ENCODE peak calls at places on chromosomes 7 and 10, in ten cellular contexts. U, M, R, F, A, S, P, J, G and C are unnamed samples.
A peak's percentile ranks its signal among the peaks of the same experiment; 100 is the strongest.

GRCh38 chr7:4003536-4003935 is 678.6 kb upstream of the FOXK1 start:
- DNase-seq in U (no peak), M (no peak), R (no peak), F (no peak), A (no peak), S (no peak), P (no peak), J (no peak), G (no peak), C (no peak)

GRCh38 chr7:92608380-92609322 is 18.5 kb upstream of the FAM133B start:
- DNase-seq in U (no peak), M (no peak), R (peak; percentile 75), F (no peak), A (peak; percentile 59), S (no peak), P (no peak), J (no peak), G (peak; percentile 81), C (no peak)

GRCh38 chr7:151804756-151805503 is 72.0 kb downstream of the PRKAG2 start:
- DNase-seq in U (no peak), M (no peak), R (no peak), F (no peak), A (no peak), S (no peak), P (no peak), J (no peak), G (no peak), C (no peak)

GRCh38 chr7:133572087-133572486 is 319.2 kb downstream of the EXOC4 start:
- DNase-seq in U (no peak), M (no peak), R (no peak), F (no peak), A (no peak), S (no peak), P (no peak), J (no peak), G (no peak), C (no peak)

GRCh38 chr10:102619281-102619981 is 24.8 kb upstream of the TRIM8 start:
- DNase-seq in U (no peak), M (no peak), R (no peak), F (no peak), A (no peak), S (no peak), P (no peak), J (no peak), G (no peak), C (no peak)

GRCh38 chr10:86313621-86314041 is 53.0 kb downstream of the GRID1 start:
- DNase-seq in U (no peak), M (no peak), R (no peak), F (no peak), A (no peak), S (no peak), P (no peak), J (no peak), G (no peak), C (no peak)

GRCh38 chr10:118914626-118915025 is 114.9 kb upstream of the NANOS1 start:
- DNase-seq in U (no peak), M (no peak), R (no peak), F (no peak), A (no peak), S (no peak), P (no peak), J (no peak), G (no peak), C (no peak)

GRCh38 chr10:73480158-73480557 is 15.7 kb downstream of the PPP3CB start:
- DNase-seq in U (peak; percentile 31), M (no peak), R (no peak), F (no peak), A (no peak), S (no peak), P (no peak), J (peak; percentile 46), G (no peak), C (no peak)

GRCh38 chr10:68647928-68648327 is 73.1 kb upstream of the CCAR1 start:
- DNase-seq in U (peak; percentile 94), M (no peak), R (no peak), F (no peak), A (no peak), S (no peak), P (no peak), J (peak; percentile 68), G (no peak), C (peak; percentile 9)

GRCh38 chr7:64045301-64046040 is at the start of gene ZNF727:
- DNase-seq in U (no peak), M (peak; percentile 74), R (peak; percentile 85), F (peak; percentile 11), A (no peak), S (no peak), P (peak; percentile 83), J (no peak), G (no peak), C (no peak)

GRCh38 chr7:81187768-81188167 is 268.9 kb upstream of the SEMA3C start:
- DNase-seq in U (no peak), M (no peak), R (no peak), F (no peak), A (no peak), S (no peak), P (no peak), J (no peak), G (no peak), C (no peak)

GRCh38 chr10:79397575-79398303 is 47.7 kb downstream of the ZCCHC24 start:
- DNase-seq in U (peak; percentile 79), M (no peak), R (peak; percentile 64), F (no peak), A (no peak), S (no peak), P (no peak), J (no peak), G (no peak), C (no peak)

GRCh38 chr7:151366872-151367207 is 25.2 kb downstream of the NUB1 start:
- DNase-seq in U (peak; percentile 87), M (no peak), R (peak; percentile 20), F (no peak), A (no peak), S (no peak), P (no peak), J (no peak), G (no peak), C (no peak)

GRCh38 chr10:103696411-103697145 is 158.8 kb downstream of the SH3PXD2A start:
- DNase-seq in U (peak; percentile 89), M (peak; percentile 59), R (no peak), F (peak; percentile 83), A (peak; percentile 73), S (peak; percentile 61), P (peak; percentile 83), J (peak; percentile 61), G (peak; percentile 26), C (no peak)

GRCh38 chr10:93309062-93309461 is 173.1 kb downstream of the MYOF start:
- DNase-seq in U (peak; percentile 16), M (no peak), R (no peak), F (no peak), A (no peak), S (no peak), P (no peak), J (no peak), G (no peak), C (no peak)